ENCODE peak calls at places on chromosomes 13 and 19, in eight cellular contexts. V is bronchial epithelial cell; S is C1 segment of cervical spinal cord; X is PC-9; F is transverse colon; W is activated naive CD4-positive, alpha-beta T cell treated with anti-CD3 and anti-CD28 coated beads for 36 hours; E is right lobe of liver; M is A172. Q is an unnamed sample.

GRCh38 chr13:113979791-113980471 is 6.1 kb upstream of the C13orf46 start:
- DNase-seq in V (no peak), S (no peak), X (no peak), F (no peak), W (no peak), E (peak; percentile 33), M (no peak), Q (no peak)

GRCh38 chr19:49923055-49924003 is 5.7 kb upstream of the ATF5 start:
- DNase-seq in V (no peak), S (no peak), X (no peak), F (peak; percentile 46), W (no peak), E (peak; percentile 91), M (no peak), Q (no peak)

GRCh38 chr13:42803563-42804212 is 22.3 kb downstream of the FAM216B start:
- DNase-seq in V (peak; percentile 52), S (no peak), X (no peak), F (no peak), W (no peak), E (no peak), M (no peak), Q (peak; percentile 53)

GRCh38 chr13:94549241-94550029 is 46.5 kb downstream of the TGDS start:
- DNase-seq in V (peak; percentile 90), S (peak; percentile 92), X (peak; percentile 90), F (peak; percentile 93), W (peak; percentile 93), E (peak; percentile 92), M (peak; percentile 95), Q (peak; percentile 98)

GRCh38 chr13:77466757-77467156 is 68.7 kb upstream of the SCEL start:
- DNase-seq in V (no peak), S (no peak), X (no peak), F (no peak), W (no peak), E (no peak), M (no peak), Q (no peak)

GRCh38 chr19:45402469-45403070 is 2.3 kb downstream of the PPP1R13L start:
- DNase-seq in V (peak; percentile 70), S (no peak), X (no peak), F (peak; percentile 67), W (no peak), E (no peak), M (peak; percentile 50), Q (peak; percentile 20)

GRCh38 chr13:58619396-58620113 is 988.0 kb downstream of the PCDH17 start:
- DNase-seq in V (no peak), S (no peak), X (no peak), F (no peak), W (no peak), E (no peak), M (no peak), Q (no peak)

GRCh38 chr13:113903361-113903760 is 39.5 kb upstream of the GAS6 start:
- DNase-seq in V (no peak), S (no peak), X (no peak), F (no peak), W (no peak), E (no peak), M (no peak), Q (peak; percentile 93)

GRCh38 chr19:55643733-55644116 is 276 bp downstream of the ZNF581 start:
- DNase-seq in V (no peak), S (no peak), X (no peak), F (no peak), W (no peak), E (peak; percentile 57), M (no peak), Q (peak; percentile 53)

GRCh38 chr19:21934593-21934992 is 76.2 kb downstream of the ZNF208 start:
- DNase-seq in V (no peak), S (no peak), X (no peak), F (no peak), W (no peak), E (no peak), M (no peak), Q (no peak)

GRCh38 chr13:24083141-24083540 is 77.4 kb upstream of the SPATA13 start:
- DNase-seq in V (no peak), S (no peak), X (no peak), F (no peak), W (no peak), E (no peak), M (no peak), Q (no peak)

Q was measured in GM23248.